ENCODE peak calls at places on chromosomes 13 and 19, in four cellular contexts. N, D, L and Q are unnamed samples.

GRCh38 chr13:30734434-30734833 is 909 bp upstream of the ALOX5AP start:
- DNase-seq in N (no peak), D (no peak), L (no peak), Q (no peak)

GRCh38 chr19:4379383-4380253 is 20.7 kb downstream of the SH3GL1 start:
- DNase-seq in N (peak; percentile 91), D (peak; percentile 63), L (peak; percentile 87), Q (no peak)

GRCh38 chr19:30877591-30878230 is 471.5 kb downstream of the TSHZ3 start:
- DNase-seq in N (peak; percentile 22), D (no peak), L (no peak), Q (no peak)

GRCh38 chr13:112905990-112906641 is 62.9 kb upstream of the MCF2L start:
- DNase-seq in N (peak; percentile 54), D (no peak), L (no peak), Q (peak; percentile 67)

GRCh38 chr19:10260141-10260584 is 8.1 kb downstream of the MRPL4 start:
- DNase-seq in N (peak; percentile 69), D (no peak), L (no peak), Q (peak; percentile 56)

GRCh38 chr13:113029487-113030258 is 60.7 kb downstream of the MCF2L start:
- DNase-seq in N (no peak), D (peak; percentile 18), L (no peak), Q (peak; percentile 69)

GRCh38 chr13:99895428-99895998 is 76.1 kb downstream of the ZIC5 start:
- DNase-seq in N (no peak), D (peak; percentile 5), L (no peak), Q (no peak)

GRCh38 chr13:110265682-110266430 is 41.1 kb downstream of the COL4A1 start:
- DNase-seq in N (peak; percentile 38), D (no peak), L (no peak), Q (no peak)

GRCh38 chr19:52527954-52528326 is 472 bp downstream of the ZNF808 start:
- DNase-seq in N (no peak), D (peak; percentile 5), L (peak; percentile 82), Q (peak; percentile 40)

GRCh38 chr19:15498910-15499309 is 9.4 kb upstream of the CYP4F22 start:
- DNase-seq in N (no peak), D (no peak), L (no peak), Q (no peak)

GRCh38 chr13:103097366-103097928 is 31.2 kb upstream of the SLC10A2 start:
- DNase-seq in N (no peak), D (no peak), L (no peak), Q (no peak)

GRCh38 chr13:84430015-84430414 is 547.7 kb upstream of the SLITRK1 start:
- DNase-seq in N (no peak), D (peak; percentile 30), L (no peak), Q (no peak)

GRCh38 chr19:34176581-34176980 is 4.3 kb downstream of the LSM14A start:
- DNase-seq in N (no peak), D (no peak), L (no peak), Q (no peak)

GRCh38 chr13:92473736-92474465 is 752.7 kb upstream of the GPC6 start:
- DNase-seq in N (no peak), D (no peak), L (no peak), Q (peak; percentile 33)

GRCh38 chr13:34249546-34249945 is 431.6 kb downstream of the RFC3 start:
- DNase-seq in N (no peak), D (no peak), L (no peak), Q (no peak)

GRCh38 chr13:113857531-113858195 is 6.2 kb downstream of the GAS6 start:
- DNase-seq in N (peak; percentile 22), D (no peak), L (no peak), Q (no peak)

GRCh38 chr13:31009166-31009565 is 76.7 kb downstream of the TEX26 start:
- DNase-seq in N (peak; percentile 57), D (peak; percentile 7), L (no peak), Q (no peak)

GRCh38 chr13:66427330-66427990 is 802.7 kb downstream of the PCDH9 start:
- DNase-seq in N (no peak), D (peak; percentile 33), L (no peak), Q (no peak)

GRCh38 chr13:42574435-42575311 is 721 bp downstream of the TNFSF11 start:
- DNase-seq in N (no peak), D (peak; percentile 3), L (peak; percentile 83), Q (peak; percentile 26)
- H3K4me3 ChIP-seq in N (peak overlapping the region; percentile 63), D (peak overlapping the region; percentile 18), L (peak overlapping the region; percentile 35), Q (peak overlapping the region; percentile 52)

DNA sequence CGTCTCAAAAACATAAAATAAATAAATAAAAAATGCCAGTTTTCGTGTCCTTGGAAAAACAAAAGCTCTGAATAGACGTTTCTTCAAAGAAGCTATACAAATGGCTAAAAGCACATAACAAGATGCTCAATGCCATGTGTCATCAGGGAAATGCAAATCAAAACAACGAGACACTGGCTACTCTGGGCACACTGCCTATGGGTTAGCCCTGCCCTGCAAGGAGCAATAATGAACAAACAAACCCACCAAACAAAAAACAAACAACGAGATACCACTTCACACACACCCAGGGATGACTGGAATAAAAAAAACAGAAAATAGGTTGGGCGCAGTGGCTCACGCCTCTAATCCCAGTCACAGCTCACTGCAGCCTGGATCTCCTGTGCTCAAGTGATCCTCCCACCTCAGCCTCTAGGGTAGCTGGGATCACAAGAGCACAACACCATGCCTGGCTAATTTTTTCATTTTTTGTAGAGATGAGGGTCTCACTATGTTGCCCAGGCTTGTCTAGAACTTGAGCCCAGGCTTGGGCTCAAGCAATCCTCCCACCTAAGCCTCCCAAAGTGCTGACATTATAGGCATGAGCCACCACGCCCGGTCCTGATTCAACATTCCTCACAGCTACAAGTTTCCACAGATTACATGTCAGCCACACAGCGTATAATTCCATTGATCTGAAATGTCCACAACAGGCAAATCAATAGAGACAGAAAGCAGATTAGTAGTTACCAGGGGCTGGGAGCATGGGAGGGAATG is 15.5 kb upstream of the ISYNA1 start:
- DNase-seq in N (no peak), D (no peak), L (no peak), Q (no peak)
- H3K36me3 ChIP-seq in N (no peaks in the 10 kb centered on the region), D (peaks cover 2% of the 10 kb centered on the region), L (peaks cover 100% of the 10 kb centered on the region), Q (no peaks in the 10 kb centered on the region)

DNA sequence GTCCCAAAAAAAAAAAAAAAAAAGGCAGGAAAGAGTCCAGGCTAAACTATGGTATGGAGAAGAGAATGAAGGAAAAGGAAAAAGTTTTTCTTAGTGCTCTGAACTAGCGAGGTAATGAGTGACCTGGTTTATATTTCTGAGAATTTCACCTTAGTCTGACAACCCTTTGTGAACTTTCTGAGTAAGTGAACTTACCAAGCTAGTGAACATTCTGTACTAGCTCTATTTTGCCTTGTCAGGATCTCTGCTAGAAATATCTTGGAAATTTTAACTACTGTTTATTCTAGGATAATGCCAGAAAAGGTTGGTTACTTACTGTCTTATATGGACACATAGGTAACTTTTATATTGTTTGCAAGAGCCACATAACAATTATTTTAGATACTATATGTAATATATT is 4.4 kb downstream of the TRIM13 start:
- DNase-seq in N (no peak), D (no peak), L (no peak), Q (no peak)
- H3K4me1 ChIP-seq in N (peaks cover 3% of the 10 kb centered on the region), D (peaks cover 9% of the 10 kb centered on the region), L (peaks cover 61% of the 10 kb centered on the region), Q (peaks cover 31% of the 10 kb centered on the region)

GRCh38 chr19:13507053-13507611 is 853 bp upstream of the CACNA1A start:
- DNase-seq in N (no peak), D (peak; percentile 40), L (no peak), Q (no peak)
- H3K4me3 ChIP-seq in N (no peak overlapping the region), D (peak overlapping the region; percentile 56), L (no peak overlapping the region), Q (no peak overlapping the region)

DNA sequence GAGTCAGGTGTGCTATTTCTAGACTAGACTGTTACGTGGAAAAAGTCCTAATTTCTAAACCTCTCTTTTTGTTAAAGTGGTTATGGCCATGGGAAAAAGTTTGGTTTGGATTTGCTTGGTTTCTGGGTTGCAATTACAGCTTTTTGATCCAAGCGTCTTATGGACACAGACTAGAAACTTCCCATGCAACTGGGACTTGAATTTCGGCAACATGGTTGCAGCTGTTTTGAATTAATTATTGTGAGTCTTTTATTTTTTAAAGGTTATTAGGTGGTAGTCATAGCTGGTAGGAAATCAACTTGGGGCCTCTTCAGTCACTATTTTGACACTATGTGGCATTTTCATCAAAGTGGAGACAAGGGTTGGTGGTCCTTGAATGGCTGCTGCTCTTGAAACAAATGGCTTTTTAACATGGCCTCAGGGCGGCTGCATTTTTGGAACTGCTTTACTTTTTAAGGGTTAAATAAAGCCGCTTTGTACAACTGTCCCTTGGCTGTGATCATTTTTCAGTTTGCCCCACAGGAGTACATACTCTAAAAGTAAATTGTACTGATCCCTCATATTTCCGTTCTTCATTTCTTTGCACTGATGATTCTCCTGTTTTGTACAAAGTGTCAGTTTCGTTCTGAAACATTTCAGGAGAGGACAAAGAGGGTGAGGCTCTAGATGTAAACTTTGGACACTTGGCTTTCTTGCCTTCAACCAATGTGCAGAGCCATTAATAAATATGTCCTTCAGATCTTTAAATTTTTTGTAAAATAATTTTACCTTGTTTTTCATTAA is 15.9 kb downstream of the HNRNPM start:
- DNase-seq in N (no peak), D (no peak), L (no peak), Q (no peak)
- H3K36me3 ChIP-seq in N (no peaks in the 10 kb centered on the region), D (peaks cover 35% of the 10 kb centered on the region), L (peaks cover 97% of the 10 kb centered on the region), Q (peaks cover 6% of the 10 kb centered on the region)

DNA sequence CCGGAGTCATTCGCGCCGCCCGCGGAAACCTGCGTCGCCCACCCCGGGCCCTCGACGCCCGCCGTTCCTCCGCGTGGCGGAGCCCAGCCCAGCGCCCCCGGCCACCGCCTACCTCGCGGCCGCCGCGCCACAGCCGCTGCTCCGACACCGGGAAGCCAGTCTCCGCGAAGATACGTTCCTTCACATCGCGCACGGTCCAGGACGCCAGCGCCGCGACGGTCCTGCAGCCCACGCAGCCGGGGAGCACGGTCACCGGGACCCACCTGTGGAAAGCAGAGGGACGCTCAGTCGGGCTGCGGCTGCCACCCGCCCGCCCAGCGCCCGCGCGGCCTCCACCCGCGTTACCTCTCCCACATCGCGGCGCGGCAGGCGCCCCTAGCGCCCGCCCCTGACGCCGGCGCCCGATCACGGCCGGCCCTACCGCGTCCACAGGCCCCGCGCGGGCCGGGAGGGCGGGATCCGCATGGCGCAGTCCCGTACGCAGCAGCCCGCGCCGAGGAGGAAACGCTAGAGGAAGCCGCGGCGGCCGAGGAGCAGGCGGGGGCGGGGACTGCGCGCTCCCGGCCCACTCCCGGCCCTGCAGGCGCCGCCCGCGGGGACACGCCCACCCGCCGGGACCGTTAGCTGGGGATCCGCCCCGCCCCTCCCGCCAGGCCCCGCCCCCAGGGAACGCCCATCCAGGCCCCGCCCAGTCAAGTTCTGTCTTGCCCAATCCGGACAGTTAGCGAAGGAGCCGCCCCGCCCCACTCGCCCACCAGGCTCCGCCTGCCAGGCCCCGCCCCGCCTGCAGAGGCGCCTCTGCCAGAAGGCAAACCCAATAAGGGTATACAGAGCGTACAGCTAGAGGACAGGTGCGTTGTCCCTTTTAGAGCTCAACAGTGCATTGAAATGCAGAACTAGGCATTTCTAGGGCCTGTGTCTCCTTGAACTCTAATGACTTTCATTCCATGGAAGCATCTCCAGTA is 58.2 kb downstream of the SACS start:
- DNase-seq in N (peak; percentile 93), D (peak; percentile 98), L (peak; percentile 99), Q (peak; percentile 96)
- H3K4me1 ChIP-seq in N (peaks cover 5% of the 10 kb centered on the region), D (peaks cover 4% of the 10 kb centered on the region), L (peaks cover 62% of the 10 kb centered on the region), Q (peaks cover 11% of the 10 kb centered on the region)

GRCh38 chr19:38977445-38978314 is 2.1 kb upstream of the FBXO17 start:
- DNase-seq in N (no peak), D (no peak), L (no peak), Q (peak; percentile 53)

GRCh38 chr19:38978315-38978689 is 2.8 kb upstream of the FBXO17 start:
- DNase-seq in N (no peak), D (no peak), L (no peak), Q (no peak)

GRCh38 chr19:38974599-38975213 is 836 bp downstream of the FBXO17 start:
- DNase-seq in N (no peak), D (peak; percentile 33), L (no peak), Q (peak; percentile 19)

GRCh38 chr19:38975214-38975860 is at the start of gene FBXO17:
- DNase-seq in N (no peak), D (peak; percentile 74), L (no peak), Q (peak; percentile 90)

GRCh38 chr19:38975861-38976271 is 324 bp upstream of the FBXO17 start:
- DNase-seq in N (no peak), D (peak; percentile 60), L (no peak), Q (peak; percentile 70)
- H3K4me3 ChIP-seq in N (peak overlapping the region; percentile 81), D (peak overlapping the region; percentile 63), L (peak overlapping the region; percentile 36), Q (peak overlapping the region; percentile 4)